ENCODE peak calls at places on chromosome 10, in four cellular contexts. R is IMR-90, W is thoracic aorta, X is dorsolateral prefrontal cortex. N is an unnamed sample.

GRCh38 chr10:7117806-7118674 is 292.8 kb downstream of the SFMBT2 start:
- DNase-seq in R (no peak), W (no peak), X (peak; percentile 51), N (no peak)

GRCh38 chr10:103082683-103083082 is 110.4 kb downstream of the NT5C2 start:
- DNase-seq in R (no peak), W (no peak), X (no peak), N (no peak)

GRCh38 chr10:665579-666091 is 23.8 kb downstream of the DIP2C start:
- DNase-seq in R (peak; percentile 91), W (no peak), X (no peak), N (no peak)

GRCh38 chr10:52609071-52609470 is 163.5 kb downstream of the MBL2 start:
- DNase-seq in R (peak; percentile 15), W (no peak), X (no peak), N (no peak)

GRCh38 chr10:71849461-71849908 is 1.6 kb downstream of the PSAP start:
- DNase-seq in R (no peak), W (no peak), X (no peak), N (no peak)

GRCh38 chr10:110629680-110630191 is 14.4 kb upstream of the RBM20 start:
- DNase-seq in R (peak; percentile 89), W (no peak), X (no peak), N (peak; percentile 65)

GRCh38 chr10:16644146-16644545 is 122.5 kb upstream of the C1QL3 start:
- DNase-seq in R (peak; percentile 69), W (no peak), X (no peak), N (peak; percentile 83)

GRCh38 chr10:49269523-49269922 is 29.4 kb upstream of the C10orf71 start:
- DNase-seq in R (no peak), W (no peak), X (no peak), N (no peak)

GRCh38 chr10:101736666-101737065 is 39.2 kb downstream of the FGF8 start:
- DNase-seq in R (no peak), W (no peak), X (no peak), N (no peak)

GRCh38 chr10:124738441-124738840 is 5.7 kb downstream of the FAM53B start:
- DNase-seq in R (no peak), W (no peak), X (no peak), N (no peak)

GRCh38 chr10:93703066-93703465 is 674 bp upstream of the FRA10AC1 start:
- DNase-seq in R (peak; percentile 2), W (no peak), X (no peak), N (no peak)

GRCh38 chr10:13987472-13987871 is 343.3 kb downstream of the FRMD4A start:
- DNase-seq in R (peak; percentile 91), W (no peak), X (no peak), N (peak; percentile 23)

GRCh38 chr10:61978965-61979364 is 77.5 kb downstream of the ARID5B start:
- DNase-seq in R (no peak), W (no peak), X (no peak), N (no peak)

GRCh38 chr10:113991091-113991860 is 52.4 kb upstream of the ADRB1 start:
- DNase-seq in R (no peak), W (no peak), X (no peak), N (no peak)

GRCh38 chr10:80596391-80597257 is 58.9 kb downstream of the SH2D4B start:
- DNase-seq in R (peak; percentile 46), W (no peak), X (no peak), N (peak; percentile 64)

GRCh38 chr10:52334595-52334994 is 20.5 kb downstream of the DKK1 start:
- DNase-seq in R (peak; percentile 31), W (no peak), X (no peak), N (peak; percentile 64)

GRCh38 chr10:92699518-92700272 is 9.9 kb downstream of the HHEX start:
- DNase-seq in R (peak; percentile 42), W (no peak), X (no peak), N (no peak)

GRCh38 chr10:125694874-125695273 is 11.9 kb upstream of the TEX36 start:
- DNase-seq in R (peak; percentile 85), W (no peak), X (no peak), N (peak; percentile 26)

GRCh38 chr10:34759161-34759836 is 55.8 kb downstream of the PARD3 start:
- DNase-seq in R (no peak), W (no peak), X (no peak), N (no peak)

GRCh38 chr10:62175256-62175655 is 93.4 kb downstream of the RTKN2 start:
- DNase-seq in R (no peak), W (no peak), X (no peak), N (no peak)

GRCh38 chr10:64041185-64041988 is 520.2 kb downstream of the REEP3 start:
- DNase-seq in R (peak; percentile 72), W (no peak), X (peak; percentile 64), N (peak; percentile 45)

GRCh38 chr10:125871341-125871740 is 9.8 kb downstream of the DHX32 start:
- DNase-seq in R (peak; percentile 81), W (no peak), X (no peak), N (no peak)

GRCh38 chr10:88989824-88990527 is 622 bp upstream of the FAS start:
- DNase-seq in R (peak; percentile 86), W (no peak), X (no peak), N (peak; percentile 53)

GRCh38 chr10:1366277-1366676 is 310.1 kb downstream of the WDR37 start:
- DNase-seq in R (no peak), W (no peak), X (no peak), N (no peak)

GRCh38 chr10:34022195-34022594 is 687.7 kb upstream of the NRP1 start:
- DNase-seq in R (no peak), W (no peak), X (no peak), N (no peak)

GRCh38 chr10:43403911-43404674 is 4.9 kb downstream of the HNRNPF start:
- DNase-seq in R (no peak), W (no peak), X (no peak), N (no peak)

GRCh38 chr10:103816431-103816830 is 38.9 kb downstream of the SH3PXD2A start:
- DNase-seq in R (peak; percentile 62), W (no peak), X (no peak), N (no peak)

GRCh38 chr10:91194497-91195179 is 25.8 kb upstream of the PCGF5 start:
- DNase-seq in R (peak; percentile 81), W (no peak), X (no peak), N (no peak)

GRCh38 chr10:108208038-108208437 is 1043.5 kb upstream of the SORCS1 start:
- DNase-seq in R (no peak), W (no peak), X (no peak), N (no peak)

GRCh38 chr10:34397324-34397723 is 417.8 kb downstream of the PARD3 start:
- DNase-seq in R (peak; percentile 61), W (no peak), X (no peak), N (no peak)

GRCh38 chr10:86644412-86645110 is 9.8 kb upstream of the OPN4 start:
- DNase-seq in R (peak; percentile 27), W (no peak), X (no peak), N (no peak)

GRCh38 chr10:97714401-97715258 is 1.1 kb downstream of the MARVELD1 start:
- DNase-seq in R (peak; percentile 71), W (peak; percentile 34), X (peak; percentile 41), N (peak; percentile 79)

GRCh38 chr10:114624941-114625780 is 32.9 kb downstream of the ABLIM1 start:
- DNase-seq in R (peak; percentile 46), W (no peak), X (no peak), N (peak; percentile 77)

GRCh38 chr10:52197098-52197497 is 117.0 kb upstream of the DKK1 start:
- DNase-seq in R (no peak), W (no peak), X (no peak), N (no peak)

GRCh38 chr10:27356738-27357137 is 116.1 kb upstream of the ACBD5 start:
- DNase-seq in R (no peak), W (no peak), X (no peak), N (no peak)

GRCh38 chr10:27359792-27360320 is 119.3 kb upstream of the ACBD5 start:
- DNase-seq in R (no peak), W (no peak), X (no peak), N (no peak)

GRCh38 chr10:27360581-27361172 is 120.1 kb upstream of the ACBD5 start:
- DNase-seq in R (peak; percentile 58), W (peak; percentile 14), X (peak; percentile 82), N (peak; percentile 59)

GRCh38 chr10:27355918-27356573 is 115.4 kb upstream of the ACBD5 start:
- DNase-seq in R (no peak), W (no peak), X (no peak), N (no peak)
- TF ChIP-seq CTCF in R (no peak), W (no peak), X (no peak), N (no peak)

GRCh38 chr10:120578123-120578522 is 121.1 kb downstream of the PLPP4 start:
- DNase-seq in R (no peak), W (no peak), X (no peak), N (no peak)
- H3K27ac ChIP-seq in R (no peak overlapping the region), W (no peak overlapping the region), X (no peak overlapping the region), N (no peak overlapping the region)

DNA sequence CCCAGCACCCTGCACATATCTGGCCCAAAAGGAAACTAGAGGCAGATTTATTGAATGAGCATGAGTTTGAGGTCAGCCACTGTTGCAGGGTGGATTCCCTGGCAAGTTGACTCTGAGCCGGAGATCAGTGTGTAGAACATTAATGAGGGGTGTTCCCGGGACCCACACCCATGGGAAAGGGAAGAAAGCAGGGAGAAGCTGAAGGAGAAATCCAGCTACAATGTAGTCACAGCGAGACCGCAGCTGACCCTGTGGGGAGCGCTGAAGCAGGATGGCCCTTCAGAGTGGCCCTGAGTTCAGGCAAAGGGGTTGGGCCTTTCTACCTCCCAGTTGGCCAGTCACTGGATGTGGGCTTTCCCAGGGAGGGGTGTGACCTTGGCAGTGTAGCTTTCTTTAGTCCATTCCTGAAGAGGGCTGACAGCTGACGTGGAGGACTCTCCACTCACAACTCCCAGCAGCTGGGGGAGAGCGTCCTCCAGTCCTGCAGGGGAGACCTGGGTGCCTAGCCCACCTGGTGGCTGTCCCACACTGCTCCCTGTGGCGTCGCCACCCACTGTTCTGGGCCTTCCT is 324.2 kb upstream of the ZMIZ1 start:
- DNase-seq in R (no peak), W (no peak), X (no peak), N (no peak)
- TF ChIP-seq CTCF in R (no peak), W (no peak), X (no peak), N (no peak)

GRCh38 chr10:112361951-112362770 is 11.8 kb upstream of the ACSL5 start:
- DNase-seq in R (peak; percentile 37), W (peak; percentile 70), X (peak; percentile 42), N (peak; percentile 41)

GRCh38 chr10:112362833-112363232 is 11.1 kb upstream of the ACSL5 start:
- DNase-seq in R (no peak), W (peak; percentile 57), X (no peak), N (no peak)

GRCh38 chr10:112360308-112361270 is 13.3 kb upstream of the ACSL5 start:
- DNase-seq in R (peak; percentile 21), W (no peak), X (no peak), N (peak; percentile 58)

GRCh38 chr10:112356686-112357085 is 17.2 kb upstream of the ACSL5 start:
- DNase-seq in R (no peak), W (no peak), X (no peak), N (no peak)

DNA sequence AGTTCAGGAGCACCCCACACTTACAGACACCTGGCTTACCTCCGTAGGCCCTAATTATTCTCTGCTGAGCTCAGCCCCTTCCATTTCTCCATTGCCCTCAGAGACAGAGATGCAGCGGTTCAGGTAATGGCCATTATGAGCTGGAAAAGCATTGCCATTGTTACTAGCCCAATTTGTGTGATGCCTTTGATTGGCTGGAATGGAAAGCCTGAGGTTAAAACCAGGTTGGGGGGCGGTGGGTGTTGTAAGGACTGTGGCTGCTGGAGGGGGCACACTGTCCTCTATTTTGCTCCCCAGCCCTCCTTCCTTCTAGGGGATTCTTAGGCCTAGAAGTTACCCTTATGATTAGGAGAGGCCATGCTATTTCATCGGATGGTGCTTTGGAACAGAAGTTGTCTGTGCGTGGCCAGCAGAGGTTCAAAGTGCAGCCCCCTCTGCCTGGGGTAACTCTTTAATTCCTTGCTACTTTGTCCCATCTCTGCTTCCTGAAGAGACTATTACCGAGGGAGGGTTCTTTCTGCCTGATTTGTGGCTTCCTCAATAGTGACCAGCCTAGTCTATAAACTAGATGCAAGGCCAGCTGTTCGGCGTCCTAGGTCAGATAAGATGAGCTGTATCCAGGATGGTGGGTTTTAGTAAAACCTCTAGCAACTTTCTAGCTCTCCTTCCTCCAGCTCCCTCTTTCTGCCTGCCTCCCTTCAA is 14.2 kb upstream of the ACSL5 start:
- DNase-seq in R (no peak), W (no peak), X (no peak), N (no peak)
- H3K27ac ChIP-seq in R (no peak overlapping the region), W (peak overlapping the region; percentile 27), X (no peak overlapping the region), N (peak overlapping the region; percentile 91)

N was measured in RWPE1.